ENCODE peak calls at places on chromosomes 6 and 20, in four cellular contexts. One of them, this sample, is unnamed.

GRCh38 chr6:34350100-34350936 is 42.2 kb downstream of the NUDT3 start:
- DNase-seq in IMR-90: peak
- DNase-seq in A549: no peak
- DNase-seq in GM12878: no peak
- DNase-seq in this sample: no peak

GRCh38 chr6:136059308-136059707 is 190.8 kb downstream of the MTFR2 start:
- DNase-seq in IMR-90: no peak
- DNase-seq in A549: no peak
- DNase-seq in GM12878: no peak
- DNase-seq in this sample: no peak

GRCh38 chr6:71466362-71466761 is 177.8 kb downstream of the OGFRL1 start:
- DNase-seq in IMR-90: no peak
- DNase-seq in A549: no peak
- DNase-seq in GM12878: no peak
- DNase-seq in this sample: no peak

GRCh38 chr6:143136647-143137046 is 76.0 kb downstream of the AIG1 start:
- DNase-seq in IMR-90: no peak
- DNase-seq in A549: no peak
- DNase-seq in GM12878: no peak
- DNase-seq in this sample: peak

GRCh38 chr6:159826968-159827647 is 27.0 kb downstream of the PNLDC1 start:
- DNase-seq in IMR-90: no peak
- DNase-seq in A549: no peak
- DNase-seq in GM12878: no peak
- DNase-seq in this sample: no peak

GRCh38 chr20:39607124-39607523 is 645.0 kb downstream of the DHX35 start:
- DNase-seq in IMR-90: no peak
- DNase-seq in A549: no peak
- DNase-seq in GM12878: no peak
- DNase-seq in this sample: no peak

GRCh38 chr6:95431637-95432228 is 145.6 kb upstream of the MANEA start:
- DNase-seq in IMR-90: peak
- DNase-seq in A549: peak
- DNase-seq in GM12878: no peak
- DNase-seq in this sample: peak

GRCh38 chr20:9079038-9079731 is 10.3 kb downstream of the PLCB4 start:
- DNase-seq in IMR-90: no peak
- DNase-seq in A549: no peak
- DNase-seq in GM12878: no peak
- DNase-seq in this sample: no peak

GRCh38 chr6:93792751-93793150 is 373.4 kb upstream of the EPHA7 start:
- DNase-seq in IMR-90: peak
- DNase-seq in A549: no peak
- DNase-seq in GM12878: no peak
- DNase-seq in this sample: no peak

GRCh38 chr20:11168026-11168425 is 494.2 kb upstream of the JAG1 start:
- DNase-seq in IMR-90: peak
- DNase-seq in A549: no peak
- DNase-seq in GM12878: no peak
- DNase-seq in this sample: no peak

GRCh38 chr20:11173936-11174335 is 500.1 kb upstream of the JAG1 start:
- DNase-seq in IMR-90: no peak
- DNase-seq in A549: no peak
- DNase-seq in GM12878: no peak
- DNase-seq in this sample: no peak

GRCh38 chr20:11170025-11170424 is 496.2 kb upstream of the JAG1 start:
- DNase-seq in IMR-90: no peak
- DNase-seq in A549: no peak
- DNase-seq in GM12878: no peak
- DNase-seq in this sample: no peak

GRCh38 chr20:11172881-11173280 is 499.1 kb upstream of the JAG1 start:
- DNase-seq in IMR-90: no peak
- DNase-seq in A549: no peak
- DNase-seq in GM12878: no peak
- DNase-seq in this sample: no peak

DNA sequence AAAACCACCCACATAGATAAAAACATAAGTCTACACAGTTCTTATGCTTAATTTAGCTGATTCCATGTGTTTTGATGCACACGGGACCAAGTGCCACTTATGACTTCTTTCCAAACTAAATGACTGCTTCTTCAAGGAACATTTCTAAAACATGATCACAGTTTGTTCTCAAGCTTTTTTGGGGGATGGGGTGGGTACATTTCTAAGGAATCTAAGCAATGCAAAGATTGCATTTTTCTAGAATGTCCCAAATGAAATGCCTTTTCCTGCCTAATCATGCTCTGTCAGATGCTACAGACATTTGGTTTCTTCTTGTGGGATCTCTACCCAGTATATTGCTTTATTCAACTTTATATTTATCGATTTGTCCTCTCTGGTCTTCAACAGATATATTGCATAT is 496.8 kb upstream of the JAG1 start:
- DNase-seq in IMR-90: peak
- DNase-seq in A549: no peak
- DNase-seq in GM12878: no peak
- DNase-seq in this sample: no peak
- TF ChIP-seq ELK1 in IMR-90: no peak
- TF ChIP-seq ELK1 in A549: no peak
- TF ChIP-seq ELK1 in GM12878: no peak
- TF ChIP-seq ELK1 in this sample: no peak

GRCh38 chr6:21595265-21595950 is 1.9 kb downstream of the SOX4 start:
- DNase-seq in IMR-90: no peak
- DNase-seq in A549: no peak
- DNase-seq in GM12878: no peak
- DNase-seq in this sample: no peak
- TF ChIP-seq ELK1 in IMR-90: no peak
- TF ChIP-seq ELK1 in A549: no peak
- TF ChIP-seq ELK1 in GM12878: no peak
- TF ChIP-seq ELK1 in this sample: no peak

DNA sequence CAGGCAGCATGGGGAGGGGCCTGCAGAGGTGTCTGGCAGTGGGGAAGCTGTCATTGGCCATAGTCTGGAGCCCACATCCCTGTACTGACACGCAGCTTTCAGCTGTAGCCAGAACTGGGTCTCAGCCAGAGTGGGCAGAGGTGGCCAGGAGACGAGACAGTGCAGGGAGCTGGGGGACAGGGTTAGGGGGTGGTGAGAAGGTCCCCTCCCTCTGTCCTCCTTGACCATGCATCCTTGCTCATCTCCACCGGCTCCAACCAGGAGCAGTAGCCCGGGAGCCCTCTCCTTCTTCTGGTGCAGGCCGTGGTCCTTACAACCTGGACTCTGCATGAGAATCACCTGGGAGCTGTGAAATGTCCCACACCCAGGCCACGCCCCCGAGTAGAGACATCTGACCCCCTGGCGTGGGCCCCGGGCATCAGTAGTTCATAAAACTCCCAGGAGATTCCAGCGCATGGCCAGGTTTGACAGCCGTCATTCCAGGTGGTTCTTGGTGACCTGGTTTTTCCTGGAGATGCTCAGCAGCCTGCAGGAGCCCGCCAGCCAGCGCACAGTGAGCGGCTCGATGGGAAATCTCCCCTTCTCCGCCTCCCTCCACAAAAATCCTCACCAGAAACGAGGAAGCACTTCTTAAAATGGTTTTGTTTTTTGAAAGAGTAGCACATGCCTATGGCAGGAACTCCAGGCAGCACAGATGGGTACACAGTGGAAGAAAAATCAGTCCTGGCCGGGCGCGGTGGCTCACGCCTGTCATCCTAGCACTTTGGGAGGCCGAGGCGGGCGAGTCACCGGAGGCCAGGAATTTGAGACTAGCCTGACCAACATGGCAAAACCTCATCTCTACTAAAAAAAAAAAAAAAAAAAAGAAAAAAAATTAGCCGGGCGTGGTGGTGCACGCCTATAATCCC is 56.2 kb downstream of the ADNP start:
- DNase-seq in IMR-90: no peak
- DNase-seq in A549: no peak
- DNase-seq in GM12878: no peak
- DNase-seq in this sample: no peak
- TF ChIP-seq ELK1 in IMR-90: no peak
- TF ChIP-seq ELK1 in A549: no peak
- TF ChIP-seq ELK1 in GM12878: no peak
- TF ChIP-seq ELK1 in this sample: no peak

GRCh38 chr6:21533678-21534077 is 59.9 kb upstream of the SOX4 start:
- DNase-seq in IMR-90: peak
- DNase-seq in A549: no peak
- DNase-seq in GM12878: no peak
- DNase-seq in this sample: no peak
- TF ChIP-seq ELK1 in IMR-90: no peak
- TF ChIP-seq ELK1 in A549: no peak
- TF ChIP-seq ELK1 in GM12878: no peak
- TF ChIP-seq ELK1 in this sample: no peak

DNA sequence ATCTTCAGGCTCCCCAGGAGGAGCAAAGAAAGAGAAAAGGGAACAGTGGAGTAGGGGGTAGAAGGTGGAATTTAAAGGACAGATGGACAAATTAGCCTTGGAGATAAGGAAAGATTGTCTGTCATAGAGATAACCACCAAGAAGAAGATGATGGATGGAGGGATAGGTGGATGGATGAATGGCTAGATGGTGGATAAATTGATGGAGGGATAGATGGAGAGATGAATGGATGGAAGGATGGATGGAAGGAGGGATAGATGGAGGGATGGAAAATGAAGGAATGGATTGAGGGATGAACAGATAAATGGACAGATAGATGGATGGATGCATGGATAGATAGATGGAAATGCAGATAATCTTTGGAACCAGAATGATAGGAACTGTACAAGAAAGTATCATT is 102.8 kb downstream of the TNFAIP3 start:
- DNase-seq in IMR-90: no peak
- DNase-seq in A549: no peak
- DNase-seq in GM12878: no peak
- DNase-seq in this sample: no peak
- TF ChIP-seq ELK1 in IMR-90: no peak
- TF ChIP-seq ELK1 in A549: no peak
- TF ChIP-seq ELK1 in GM12878: no peak
- TF ChIP-seq ELK1 in this sample: no peak

DNA sequence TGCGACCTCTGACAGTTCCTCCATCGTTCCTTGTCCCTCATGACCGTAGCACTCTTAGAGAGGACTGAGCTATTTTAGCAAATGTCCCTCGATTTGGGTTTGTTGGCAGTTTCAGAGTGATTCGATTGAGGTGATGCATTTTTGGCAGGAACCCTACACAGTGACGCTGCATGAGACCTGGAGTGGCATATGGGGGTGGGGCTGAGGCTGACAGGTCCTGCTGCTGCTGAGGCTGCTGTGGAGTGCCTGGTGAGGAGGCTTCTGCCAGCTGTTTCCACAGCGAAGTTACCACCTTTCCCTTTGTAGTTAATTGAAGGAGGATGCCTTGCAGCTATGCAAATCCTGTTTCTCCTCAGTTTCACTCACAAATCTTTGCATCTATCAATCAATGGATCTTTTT is 19.8 kb downstream of the PXDC1 start:
- DNase-seq in IMR-90: no peak
- DNase-seq in A549: no peak
- DNase-seq in GM12878: no peak
- DNase-seq in this sample: no peak
- TF ChIP-seq ELK1 in IMR-90: no peak
- TF ChIP-seq ELK1 in A549: no peak
- TF ChIP-seq ELK1 in GM12878: no peak
- TF ChIP-seq ELK1 in this sample: no peak

GRCh38 chr6:63261820-63262219 is 50.6 kb downstream of the FKBP1C start:
- DNase-seq in IMR-90: no peak
- DNase-seq in A549: no peak
- DNase-seq in GM12878: no peak
- DNase-seq in this sample: no peak

GRCh38 chr6:63259153-63259552 is 47.9 kb downstream of the FKBP1C start:
- DNase-seq in IMR-90: no peak
- DNase-seq in A549: no peak
- DNase-seq in GM12878: no peak
- DNase-seq in this sample: no peak

GRCh38 chr6:63267046-63267445 is 52.7 kb downstream of the LGSN start:
- DNase-seq in IMR-90: no peak
- DNase-seq in A549: no peak
- DNase-seq in GM12878: no peak
- DNase-seq in this sample: no peak

GRCh38 chr6:63267828-63268227 is 52.0 kb downstream of the LGSN start:
- DNase-seq in IMR-90: no peak
- DNase-seq in A549: no peak
- DNase-seq in GM12878: no peak
- DNase-seq in this sample: no peak

GRCh38 chr6:63263456-63263855 is 52.2 kb downstream of the FKBP1C start:
- DNase-seq in IMR-90: no peak
- DNase-seq in A549: no peak
- DNase-seq in GM12878: no peak
- DNase-seq in this sample: no peak
- TF ChIP-seq ELK1 in IMR-90: no peak
- TF ChIP-seq ELK1 in A549: no peak
- TF ChIP-seq ELK1 in GM12878: no peak
- TF ChIP-seq ELK1 in this sample: no peak

DNA sequence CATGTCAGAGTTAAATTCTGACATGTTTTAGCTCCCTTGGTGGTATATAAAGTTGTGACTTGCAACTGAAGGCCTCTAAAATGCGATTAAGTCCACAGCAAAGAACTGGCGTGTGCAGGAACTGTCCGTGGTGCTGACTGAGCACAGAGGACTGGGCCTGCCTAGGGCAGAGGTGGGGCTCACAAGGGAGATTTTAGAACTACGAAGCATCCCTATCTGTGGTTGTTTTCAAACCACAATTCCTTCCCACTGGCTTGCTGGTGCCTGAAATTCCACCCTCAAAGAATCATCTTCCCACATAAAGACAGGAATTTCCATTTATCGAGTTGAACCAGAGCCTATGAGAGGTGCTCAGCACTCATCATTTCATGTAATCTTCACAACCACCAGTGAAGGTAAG is 30.1 kb downstream of the RIMS4 start:
- DNase-seq in IMR-90: peak
- DNase-seq in A549: peak
- DNase-seq in GM12878: no peak
- DNase-seq in this sample: peak
- TF ChIP-seq ELK1 in IMR-90: no peak
- TF ChIP-seq ELK1 in A549: no peak
- TF ChIP-seq ELK1 in GM12878: no peak
- TF ChIP-seq ELK1 in this sample: no peak

This sample was measured in K562.